ENCODE peak calls at places on chromosomes 2 and 18, in ten cellular contexts. X is foreskin fibroblast; V is stimulated activated CD8-positive, alpha-beta memory T cell treated with anti-CD3 and anti-CD28 coated beads, Interleukin-4, amount 100 ng/mL, for 1 hour; G is hypothalamus; J is activated naive CD4-positive, alpha-beta T cell treated with anti-CD3 and anti-CD28 coated beads for 36 hours; I is GM04503; F is left colon; T is D341Med; A is GM19239; Q is stimulated activated CD4-positive, alpha-beta T cell treated with anti-CD3 and anti-CD28 coated beads, Interleukin-12 subunit alpha, Interleukin-12 subunit beta, amount 100 ng/mL, for 4 hours. O is an unnamed sample.

GRCh38 chr2:132416996-132417395 is 391 bp downstream of the GPR39 start:
- DNase-seq in T (no peak), I (no peak), F (peak), A (no peak), J (no peak), X (no peak), G (no peak), Q (no peak), V (no peak), O (no peak)

GRCh38 chr18:24790347-24790746 is 329.9 kb downstream of the HRH4 start:
- DNase-seq in Q (no peak), I (no peak), T (no peak), F (no peak), X (no peak), G (no peak), V (no peak), A (no peak), J (no peak), O (no peak)

GRCh38 chr2:167122389-167122788 is 234.1 kb downstream of the XIRP2 start:
- DNase-seq in T (no peak), F (no peak), I (no peak), Q (no peak), A (no peak), V (no peak), G (no peak), X (no peak), J (no peak), O (no peak)

GRCh38 chr2:67790622-67791021 is 272.2 kb downstream of the C1D start:
- DNase-seq in G (no peak), T (no peak), A (no peak), Q (no peak), F (no peak), J (no peak), V (no peak), I (no peak), X (peak), O (no peak)

GRCh38 chr2:237964578-237965404 is 2.0 kb upstream of the UBE2F start:
- DNase-seq in F (peak), A (no peak), T (no peak), J (no peak), V (no peak), I (no peak), X (peak), G (no peak), Q (no peak), O (no peak)

GRCh38 chr2:88656690-88657089 is 29.4 kb upstream of the EIF2AK3 start:
- DNase-seq in Q (no peak), F (no peak), T (no peak), A (no peak), G (no peak), V (no peak), I (no peak), J (no peak), X (no peak), O (no peak)

GRCh38 chr2:205769494-205769848 is 87.2 kb downstream of the NRP2 start:
- DNase-seq in V (no peak), X (peak), I (no peak), J (peak), F (no peak), Q (no peak), A (no peak), G (no peak), T (no peak), O (peak)

GRCh38 chr2:121707920-121708361 is 28.7 kb downstream of the NIFK start:
- DNase-seq in I (no peak), Q (no peak), T (no peak), F (peak), V (no peak), X (no peak), A (no peak), J (no peak), G (no peak), O (no peak)

GRCh38 chr2:23940262-23940975 is at the start of gene UBXN2A:
- DNase-seq in T (peak), I (no peak), G (peak), Q (peak), F (peak), X (peak), V (peak), J (peak), A (peak), O (peak)

GRCh38 chr2:188902906-188903305 is 71.3 kb upstream of the COL3A1 start:
- DNase-seq in V (no peak), A (no peak), Q (no peak), T (no peak), X (no peak), J (no peak), I (no peak), G (no peak), F (no peak), O (peak)

GRCh38 chr2:220282221-220282620 is 654.8 kb downstream of the SLC4A3 start:
- DNase-seq in F (no peak), X (no peak), Q (no peak), J (no peak), T (no peak), G (no peak), A (no peak), I (no peak), V (no peak), O (no peak)

GRCh38 chr2:225895126-225895525 is 495.6 kb downstream of the NYAP2 start:
- DNase-seq in A (no peak), F (no peak), V (no peak), T (no peak), I (peak), X (no peak), G (no peak), Q (no peak), J (no peak), O (no peak)

GRCh38 chr2:11364565-11364887 is 20.1 kb upstream of the ROCK2 start:
- DNase-seq in I (no peak), J (no peak), X (no peak), G (no peak), V (no peak), Q (no peak), T (no peak), A (no peak), F (no peak), O (no peak)

GRCh38 chr2:126645211-126645618 is 10.7 kb upstream of the GYPC start:
- DNase-seq in X (no peak), I (no peak), T (no peak), J (no peak), A (no peak), G (no peak), V (no peak), F (no peak), Q (no peak), O (no peak)

GRCh38 chr18:58091099-58091611 is 47.1 kb downstream of the NEDD4L start:
- DNase-seq in Q (no peak), X (no peak), G (no peak), F (no peak), J (peak), V (no peak), T (no peak), I (no peak), A (no peak), O (no peak)

GRCh38 chr2:74501335-74502071 is 2.1 kb upstream of the LBX2 start:
- DNase-seq in A (no peak), X (no peak), G (no peak), J (no peak), I (no peak), V (no peak), Q (no peak), T (peak), F (no peak), O (no peak)

GRCh38 chr18:13726972-13727331 is 479 bp downstream of the RNMT start:
- DNase-seq in F (peak), A (no peak), Q (peak), J (peak), T (no peak), G (peak), V (peak), X (peak), I (no peak), O (peak)

GRCh38 chr2:101356486-101356885 is 30.8 kb downstream of the CREG2 start:
- DNase-seq in T (no peak), V (no peak), F (no peak), A (no peak), Q (no peak), G (no peak), I (no peak), X (no peak), J (no peak), O (no peak)

GRCh38 chr2:111119004-111119846 is 1.5 kb upstream of the BCL2L11 start:
- DNase-seq in T (no peak), F (peak), J (peak), V (no peak), Q (peak), X (no peak), G (no peak), I (no peak), A (no peak), O (no peak)